ENCODE peak calls at places on chromosomes 6 and 20, in nine cellular contexts. J is IMR-90; U is NCI-H1436 treated with DMSO at 0.1 percent for 48 hours; A is amniotic stem cell; M is KG1; R is left colon; P is H4; X is fibroblast of mammary gland; I is activated CD4-positive, alpha-beta T cell treated with anti-CD3 and anti-CD28 coated beads, Interleukin-2, amount 50 U/mL, for 24 hours. L is an unnamed sample.

GRCh38 chr6:120826253-120826652 is 508.0 kb downstream of the TBC1D32 start:
- DNase-seq in R (peak), A (no peak), X (peak), J (no peak), U (no peak), P (peak), I (no peak), M (peak), L (peak)

GRCh38 chr20:53943522-53944291 is 126.7 kb downstream of the BCAS1 start:
- DNase-seq in P (no peak), I (no peak), X (peak), U (no peak), M (peak), A (no peak), R (peak), J (peak), L (peak)

GRCh38 chr6:166957087-166957804 is 896 bp upstream of the RNASET2 start:
- DNase-seq in J (no peak), P (no peak), R (peak), I (no peak), U (no peak), M (no peak), A (no peak), X (no peak), L (peak)

GRCh38 chr6:30876039-30876730 is 8.1 kb upstream of the DDR1 start:
- DNase-seq in M (no peak), P (no peak), J (peak), A (no peak), R (no peak), I (no peak), X (peak), U (no peak), L (peak)

GRCh38 chr6:99743647-99744046 is 137.0 kb downstream of the PRDM13 start:
- DNase-seq in R (no peak), M (no peak), P (no peak), U (no peak), X (no peak), I (no peak), A (no peak), J (no peak), L (no peak)

GRCh38 chr20:21396045-21396893 is 1.1 kb downstream of the NKX2-4 start:
- DNase-seq in X (no peak), R (peak), M (no peak), A (no peak), U (no peak), I (no peak), P (no peak), J (no peak), L (no peak)

GRCh38 chr6:37878150-37878710 is 58.7 kb downstream of the ZFAND3 start:
- DNase-seq in M (no peak), P (no peak), R (no peak), U (no peak), X (no peak), I (no peak), A (no peak), J (peak), L (peak)

GRCh38 chr6:157219201-157220200 is 103.8 kb downstream of the TMEM242 start:
- DNase-seq in I (no peak), A (no peak), R (no peak), X (peak), J (peak), P (no peak), M (no peak), U (no peak), L (peak)